ENCODE peak calls at places on chromosomes 13 and 19, in four cellular contexts. One of them, this sample, is unnamed.

GRCh38 chr13:40589285-40590109 is 76.9 kb downstream of the FOXO1 start:
- DNase-seq in dorsolateral prefrontal cortex: no peak
- DNase-seq in choroid plexus epithelial cell: peak; percentile 70
- DNase-seq in endothelial cell: peak; percentile 51
- DNase-seq in this sample: peak; percentile 77

GRCh38 chr13:93398167-93398566 is 171.6 kb downstream of the GPC6 start:
- DNase-seq in dorsolateral prefrontal cortex: no peak
- DNase-seq in choroid plexus epithelial cell: peak; percentile 47
- DNase-seq in endothelial cell: no peak
- DNase-seq in this sample: no peak

GRCh38 chr13:39317284-39317683 is 279.0 kb downstream of the NHLRC3 start:
- DNase-seq in dorsolateral prefrontal cortex: no peak
- DNase-seq in choroid plexus epithelial cell: peak; percentile 84
- DNase-seq in endothelial cell: no peak
- DNase-seq in this sample: peak; percentile 63

GRCh38 chr19:31377736-31378135 is 28.5 kb upstream of the TSHZ3 start:
- DNase-seq in dorsolateral prefrontal cortex: no peak
- DNase-seq in choroid plexus epithelial cell: no peak
- DNase-seq in endothelial cell: no peak
- DNase-seq in this sample: no peak

GRCh38 chr13:100675660-100676129 is 1.1 kb upstream of the TMTC4 start:
- DNase-seq in dorsolateral prefrontal cortex: no peak
- DNase-seq in choroid plexus epithelial cell: no peak
- DNase-seq in endothelial cell: no peak
- DNase-seq in this sample: no peak

GRCh38 chr13:110811751-110812110 is 98.2 kb downstream of the ING1 start:
- DNase-seq in dorsolateral prefrontal cortex: no peak
- DNase-seq in choroid plexus epithelial cell: no peak
- DNase-seq in endothelial cell: no peak
- DNase-seq in this sample: no peak

GRCh38 chr13:52969373-52969772 is 59.2 kb upstream of the OLFM4 start:
- DNase-seq in dorsolateral prefrontal cortex: no peak
- DNase-seq in choroid plexus epithelial cell: no peak
- DNase-seq in endothelial cell: no peak
- DNase-seq in this sample: no peak

GRCh38 chr13:32910530-32910929 is 105.7 kb upstream of the KL start:
- DNase-seq in dorsolateral prefrontal cortex: no peak
- DNase-seq in choroid plexus epithelial cell: no peak
- DNase-seq in endothelial cell: no peak
- DNase-seq in this sample: no peak

GRCh38 chr13:108194435-108194936 is 20.9 kb downstream of the LIG4 start:
- DNase-seq in dorsolateral prefrontal cortex: no peak
- DNase-seq in choroid plexus epithelial cell: no peak
- DNase-seq in endothelial cell: no peak
- DNase-seq in this sample: no peak

GRCh38 chr19:21210037-21210621 is 68.3 kb downstream of the ZNF431 start:
- DNase-seq in dorsolateral prefrontal cortex: no peak
- DNase-seq in choroid plexus epithelial cell: no peak
- DNase-seq in endothelial cell: no peak
- DNase-seq in this sample: no peak

GRCh38 chr13:73715910-73716257 is 418.3 kb downstream of the KLF12 start:
- DNase-seq in dorsolateral prefrontal cortex: no peak
- DNase-seq in choroid plexus epithelial cell: peak; percentile 12
- DNase-seq in endothelial cell: no peak
- DNase-seq in this sample: peak; percentile 29

GRCh38 chr19:12139309-12139708 is 841 bp downstream of the ZNF20 start:
- DNase-seq in dorsolateral prefrontal cortex: no peak
- DNase-seq in choroid plexus epithelial cell: peak; percentile 13
- DNase-seq in endothelial cell: no peak
- DNase-seq in this sample: no peak

GRCh38 chr19:5321851-5322681 is 18.5 kb downstream of the PTPRS start:
- DNase-seq in dorsolateral prefrontal cortex: peak; percentile 80
- DNase-seq in choroid plexus epithelial cell: no peak
- DNase-seq in endothelial cell: no peak
- DNase-seq in this sample: no peak

GRCh38 chr13:100987993-100988392 is 313.4 kb upstream of the TMTC4 start:
- DNase-seq in dorsolateral prefrontal cortex: no peak
- DNase-seq in choroid plexus epithelial cell: peak; percentile 75
- DNase-seq in endothelial cell: peak; percentile 8
- DNase-seq in this sample: peak; percentile 49

GRCh38 chr13:29905845-29906244 is 55.4 kb upstream of the UBL3 start:
- DNase-seq in dorsolateral prefrontal cortex: no peak
- DNase-seq in choroid plexus epithelial cell: peak; percentile 77
- DNase-seq in endothelial cell: no peak
- DNase-seq in this sample: peak; percentile 86

GRCh38 chr19:12194827-12195500 is 32.1 kb downstream of the ZNF136 start:
- DNase-seq in dorsolateral prefrontal cortex: peak; percentile 94
- DNase-seq in choroid plexus epithelial cell: peak; percentile 79
- DNase-seq in endothelial cell: no peak
- DNase-seq in this sample: no peak

GRCh38 chr13:85009447-85009846 is 789.8 kb downstream of the SLITRK6 start:
- DNase-seq in dorsolateral prefrontal cortex: no peak
- DNase-seq in choroid plexus epithelial cell: no peak
- DNase-seq in endothelial cell: no peak
- DNase-seq in this sample: no peak

GRCh38 chr19:46621191-46622117 is 3.4 kb downstream of the PTGIR start:
- DNase-seq in dorsolateral prefrontal cortex: no peak
- DNase-seq in choroid plexus epithelial cell: no peak
- DNase-seq in endothelial cell: no peak
- DNase-seq in this sample: no peak

GRCh38 chr13:45670481-45670880 is 31.6 kb upstream of the CBY2 start:
- DNase-seq in dorsolateral prefrontal cortex: no peak
- DNase-seq in choroid plexus epithelial cell: no peak
- DNase-seq in endothelial cell: no peak
- DNase-seq in this sample: no peak

GRCh38 chr13:45678282-45678681 is 23.8 kb upstream of the CBY2 start:
- DNase-seq in dorsolateral prefrontal cortex: no peak
- DNase-seq in choroid plexus epithelial cell: no peak
- DNase-seq in endothelial cell: no peak
- DNase-seq in this sample: no peak

GRCh38 chr13:45674908-45675307 is 27.2 kb upstream of the CBY2 start:
- DNase-seq in dorsolateral prefrontal cortex: no peak
- DNase-seq in choroid plexus epithelial cell: peak; percentile 51
- DNase-seq in endothelial cell: no peak
- DNase-seq in this sample: peak; percentile 92
- TF ChIP-seq CTCF in dorsolateral prefrontal cortex: no peak
- TF ChIP-seq CTCF in choroid plexus epithelial cell: no peak
- TF ChIP-seq CTCF in endothelial cell: no peak
- TF ChIP-seq CTCF in this sample: no peak

GRCh38 chr19:55340784-55341147 is 1.1 kb downstream of the KMT5C start:
- DNase-seq in dorsolateral prefrontal cortex: no peak
- DNase-seq in choroid plexus epithelial cell: no peak
- DNase-seq in endothelial cell: peak; percentile 41
- DNase-seq in this sample: no peak
- TF ChIP-seq CTCF in dorsolateral prefrontal cortex: no peak
- TF ChIP-seq CTCF in choroid plexus epithelial cell: peak; percentile 46
- TF ChIP-seq CTCF in endothelial cell: no peak
- TF ChIP-seq CTCF in this sample: no peak

GRCh38 chr19:973726-974563 is 10.2 kb upstream of the WDR18 start:
- DNase-seq in dorsolateral prefrontal cortex: no peak
- DNase-seq in choroid plexus epithelial cell: no peak
- DNase-seq in endothelial cell: no peak
- DNase-seq in this sample: no peak

GRCh38 chr19:971795-972194 is 12.3 kb upstream of the WDR18 start:
- DNase-seq in dorsolateral prefrontal cortex: no peak
- DNase-seq in choroid plexus epithelial cell: no peak
- DNase-seq in endothelial cell: no peak
- DNase-seq in this sample: no peak

GRCh38 chr19:972281-972680 is 11.9 kb upstream of the WDR18 start:
- DNase-seq in dorsolateral prefrontal cortex: no peak
- DNase-seq in choroid plexus epithelial cell: no peak
- DNase-seq in endothelial cell: no peak
- DNase-seq in this sample: no peak

GRCh38 chr19:974564-975257 is 9.4 kb upstream of the WDR18 start:
- DNase-seq in dorsolateral prefrontal cortex: no peak
- DNase-seq in choroid plexus epithelial cell: no peak
- DNase-seq in endothelial cell: no peak
- DNase-seq in this sample: no peak

DNA sequence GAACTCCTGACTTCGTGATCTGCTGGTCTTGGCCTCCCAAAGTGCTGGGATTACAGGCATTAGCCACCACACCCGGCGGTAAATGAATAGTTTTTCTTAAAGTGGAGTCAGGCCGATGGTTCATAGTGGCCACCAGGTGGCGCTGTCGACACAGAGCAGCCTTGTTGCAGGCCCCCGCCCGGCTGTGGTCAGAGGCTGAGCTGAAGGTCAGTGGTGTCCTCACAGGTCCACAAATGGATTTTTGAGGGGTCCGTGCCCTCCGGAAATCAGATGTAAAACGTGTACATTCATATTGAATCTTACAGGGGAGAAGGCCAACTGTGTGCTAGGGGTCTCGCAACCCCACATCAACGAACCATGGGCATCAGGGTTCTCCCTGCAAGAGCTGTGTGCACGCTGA is 13.4 kb upstream of the WDR18 start:
- DNase-seq in dorsolateral prefrontal cortex: no peak
- DNase-seq in choroid plexus epithelial cell: peak; percentile 40
- DNase-seq in endothelial cell: no peak
- DNase-seq in this sample: no peak
- TF ChIP-seq CTCF in dorsolateral prefrontal cortex: no peak
- TF ChIP-seq CTCF in choroid plexus epithelial cell: peak; percentile 78
- TF ChIP-seq CTCF in endothelial cell: peak; percentile 97
- TF ChIP-seq CTCF in this sample: peak; percentile 79

DNA sequence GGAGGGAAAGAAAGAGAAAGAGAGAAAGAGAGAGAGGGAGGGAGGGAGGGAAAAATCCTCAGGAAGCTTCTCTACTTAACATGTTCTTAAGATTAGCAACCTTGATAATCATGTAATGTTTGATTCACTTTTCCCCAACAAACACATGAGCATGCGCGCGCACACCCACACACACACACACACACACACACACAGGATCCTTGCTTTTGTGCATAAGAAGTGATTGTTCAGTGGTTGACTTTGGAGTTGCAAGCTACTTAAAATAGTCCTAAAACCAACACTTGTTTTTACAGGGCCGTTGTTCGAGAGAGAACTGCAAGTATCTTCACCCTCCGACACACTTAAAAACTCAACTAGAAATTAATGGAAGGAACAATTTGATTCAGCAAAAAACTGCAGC is 100.0 kb upstream of the RAP2A start:
- DNase-seq in dorsolateral prefrontal cortex: no peak
- DNase-seq in choroid plexus epithelial cell: peak; percentile 33
- DNase-seq in endothelial cell: no peak
- DNase-seq in this sample: no peak
- TF ChIP-seq CTCF in dorsolateral prefrontal cortex: no peak
- TF ChIP-seq CTCF in choroid plexus epithelial cell: no peak
- TF ChIP-seq CTCF in endothelial cell: no peak
- TF ChIP-seq CTCF in this sample: no peak

DNA sequence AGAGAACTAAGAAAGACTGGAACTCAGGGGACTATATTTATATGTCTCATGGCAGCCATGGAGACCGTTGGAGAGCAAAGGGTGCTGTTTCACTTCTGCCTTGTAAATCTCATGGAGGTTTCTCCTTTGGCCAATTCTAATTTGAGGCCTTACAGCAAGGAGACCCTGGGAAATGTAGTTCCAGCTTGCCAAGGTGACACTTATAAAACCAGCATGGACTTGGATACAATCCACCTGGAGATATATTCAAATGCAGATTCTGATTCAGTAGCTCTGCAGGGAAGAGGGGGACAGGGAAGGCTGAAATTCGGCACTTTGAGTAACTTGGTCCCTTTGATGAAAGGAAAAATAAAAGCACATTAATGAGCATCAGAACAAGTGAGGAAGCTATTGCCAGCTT is 90.0 kb downstream of the OXGR1 start:
- DNase-seq in dorsolateral prefrontal cortex: no peak
- DNase-seq in choroid plexus epithelial cell: no peak
- DNase-seq in endothelial cell: no peak
- DNase-seq in this sample: no peak
- TF ChIP-seq CTCF in dorsolateral prefrontal cortex: no peak
- TF ChIP-seq CTCF in choroid plexus epithelial cell: no peak
- TF ChIP-seq CTCF in endothelial cell: no peak
- TF ChIP-seq CTCF in this sample: no peak